ENCODE peak calls at places on chromosomes 13 and 19, in nine cellular contexts. X is CD4-positive, CD25-positive, alpha-beta regulatory T cell; W is hepatic stellate cell; E is cardiac muscle cell; U is amniotic stem cell; F is T-helper 2 cell; L is RWPE1; D is neural crest cell; N is stimulated activated naive CD4-positive, alpha-beta T cell. I is an unnamed sample.
A peak's percentile ranks its signal among the peaks of the same experiment; 100 is the strongest.

GRCh38 chr13:72514141-72514540 is 213.3 kb downstream of the MZT1 start:
- DNase-seq in U (no peak), L (no peak), N (no peak), X (no peak), D (no peak), W (no peak), F (no peak), E (peak; percentile 28), I (no peak)

GRCh38 chr13:73952683-73953082 is 181.5 kb downstream of the KLF12 start:
- DNase-seq in W (no peak), E (no peak), X (no peak), L (no peak), U (no peak), D (no peak), F (no peak), N (no peak), I (no peak)

GRCh38 chr19:37931941-37932655 is 25.1 kb downstream of the SIPA1L3 start:
- DNase-seq in L (peak; percentile 89), W (no peak), E (peak; percentile 63), U (peak; percentile 1), X (no peak), D (peak; percentile 14), F (no peak), N (no peak), I (no peak)

GRCh38 chr19:9936151-9937000 is at the start of gene OLFM2:
- DNase-seq in F (no peak), D (no peak), X (no peak), W (no peak), L (peak; percentile 41), U (no peak), N (no peak), E (no peak), I (no peak)

GRCh38 chr13:51782026-51782710 is 21.8 kb downstream of the DHRS12 start:
- DNase-seq in N (no peak), E (no peak), U (no peak), X (no peak), D (no peak), F (no peak), L (no peak), W (no peak), I (no peak)

GRCh38 chr13:72205773-72206172 is 338.8 kb upstream of the DACH1 start:
- DNase-seq in U (no peak), E (no peak), W (no peak), N (no peak), F (no peak), D (no peak), X (no peak), L (no peak), I (no peak)

GRCh38 chr13:30730526-30730925 is 4.8 kb upstream of the ALOX5AP start:
- DNase-seq in L (no peak), X (no peak), F (no peak), W (no peak), U (no peak), D (peak; percentile 40), N (no peak), E (no peak), I (no peak)

GRCh38 chr19:39506944-39507714 is 7.8 kb upstream of the SELENOV start:
- DNase-seq in D (peak; percentile 54), L (peak; percentile 71), W (peak; percentile 63), E (peak; percentile 79), N (peak; percentile 16), U (no peak), X (peak; percentile 61), F (peak; percentile 28), I (no peak)

GRCh38 chr19:19674315-19674714 is 5.7 kb downstream of the ZNF101 start:
- DNase-seq in L (no peak), N (no peak), F (no peak), U (no peak), E (no peak), D (no peak), W (no peak), X (no peak), I (no peak)

GRCh38 chr13:51771418-51772104 is 32.4 kb downstream of the DHRS12 start:
- DNase-seq in W (no peak), D (no peak), E (no peak), N (no peak), X (no peak), L (no peak), U (no peak), F (no peak), I (no peak)

GRCh38 chr19:4976412-4977298 is 7.7 kb downstream of the KDM4B start:
- DNase-seq in F (no peak), N (no peak), U (no peak), D (no peak), X (no peak), E (peak; percentile 99), W (no peak), L (peak; percentile 76), I (no peak)

GRCh38 chr19:33302175-33302973 is at the start of gene CEBPA:
- DNase-seq in U (peak; percentile 50), L (peak; percentile 81), E (peak; percentile 85), X (peak; percentile 54), N (no peak), W (peak; percentile 82), D (peak; percentile 72), F (peak; percentile 66), I (no peak)

GRCh38 chr19:35879068-35879467 is 10.7 kb downstream of the APLP1 start:
- DNase-seq in L (no peak), D (no peak), X (no peak), E (no peak), N (no peak), F (no peak), U (no peak), W (no peak), I (no peak)

GRCh38 chr19:35004517-35005255 is 4.6 kb downstream of the GRAMD1A start:
- DNase-seq in N (no peak), D (no peak), U (no peak), F (no peak), W (no peak), L (no peak), X (no peak), E (no peak), I (no peak)

GRCh38 chr19:37692956-37693660 is 26.5 kb downstream of the ZNF607 start:
- DNase-seq in N (no peak), W (peak; percentile 2), F (no peak), E (peak; percentile 22), U (no peak), X (no peak), D (peak; percentile 1), L (no peak), I (no peak)

GRCh38 chr19:632228-633067 is 889 bp downstream of the POLRMT start:
- DNase-seq in E (peak; percentile 66), L (peak; percentile 62), D (peak; percentile 52), W (peak; percentile 73), U (no peak), N (no peak), F (no peak), X (peak; percentile 47), I (no peak)

GRCh38 chr13:79128158-79128557 is 277.9 kb downstream of the RBM26 start:
- DNase-seq in D (no peak), W (no peak), N (no peak), F (no peak), L (peak; percentile 84), E (peak; percentile 68), X (no peak), U (no peak), I (no peak)

GRCh38 chr19:11174336-11174735 is 18.8 kb upstream of the SPC24 start:
- DNase-seq in X (no peak), E (no peak), U (no peak), L (no peak), W (no peak), D (no peak), F (no peak), N (no peak), I (no peak)

GRCh38 chr19:5690955-5691204 is 785 bp downstream of the RPL36 start:
- DNase-seq in N (peak; percentile 40), X (no peak), U (no peak), L (no peak), D (no peak), E (no peak), F (no peak), W (no peak), I (no peak)

GRCh38 chr19:38921420-38922274 is 8.9 kb downstream of the SARS2 start:
- DNase-seq in X (no peak), U (no peak), N (no peak), W (no peak), L (no peak), F (no peak), D (no peak), E (no peak), I (no peak)

I was measured in AG04449.